ENCODE peak calls at places on chromosomes 4 and X, in eight cellular contexts. One of them, this sample, is unnamed.
A peak's percentile ranks its signal among the peaks of the same experiment; 100 is the strongest.

GRCh38 chrX:72539822-72540221 is 32.8 kb downstream of the HDAC8 start:
- DNase-seq in SK-MEL-5: peak; percentile 51
- DNase-seq in left cardiac atrium: no peak
- DNase-seq in COR-L47: no peak
- DNase-seq in Kasumi-1: no peak
- DNase-seq in kidney glomerular epithelial cell: no peak
- DNase-seq in stimulated activated CD4-positive, alpha-beta T cell treated with anti-CD3 and anti-CD28 coated beads, Interleukin-1b, Interleukin-23, amount 100 ng/mL, for 48 hours: no peak
- DNase-seq in NB4: no peak
- DNase-seq in this sample: no peak

GRCh38 chr4:130703211-130703920 is 1607.4 kb downstream of the C4orf33 start:
- DNase-seq in stimulated activated CD4-positive, alpha-beta T cell treated with anti-CD3 and anti-CD28 coated beads, Interleukin-1b, Interleukin-23, amount 100 ng/mL, for 48 hours: no peak
- DNase-seq in kidney glomerular epithelial cell: peak; percentile 45
- DNase-seq in Kasumi-1: no peak
- DNase-seq in NB4: no peak
- DNase-seq in left cardiac atrium: no peak
- DNase-seq in SK-MEL-5: no peak
- DNase-seq in COR-L47: no peak
- DNase-seq in this sample: no peak

GRCh38 chr4:7828926-7829325 is 110.7 kb downstream of the AFAP1 start:
- DNase-seq in COR-L47: no peak
- DNase-seq in left cardiac atrium: no peak
- DNase-seq in stimulated activated CD4-positive, alpha-beta T cell treated with anti-CD3 and anti-CD28 coated beads, Interleukin-1b, Interleukin-23, amount 100 ng/mL, for 48 hours: no peak
- DNase-seq in Kasumi-1: no peak
- DNase-seq in NB4: peak; percentile 19
- DNase-seq in SK-MEL-5: no peak
- DNase-seq in kidney glomerular epithelial cell: peak; percentile 59
- DNase-seq in this sample: no peak

GRCh38 chr4:27702710-27703431 is 842.2 kb downstream of the STIM2 start:
- DNase-seq in COR-L47: peak; percentile 75
- DNase-seq in stimulated activated CD4-positive, alpha-beta T cell treated with anti-CD3 and anti-CD28 coated beads, Interleukin-1b, Interleukin-23, amount 100 ng/mL, for 48 hours: no peak
- DNase-seq in Kasumi-1: peak; percentile 1
- DNase-seq in left cardiac atrium: no peak
- DNase-seq in NB4: peak; percentile 16
- DNase-seq in SK-MEL-5: peak; percentile 5
- DNase-seq in kidney glomerular epithelial cell: no peak
- DNase-seq in this sample: peak; percentile 28

GRCh38 chrX:66632473-66632872 is 6.4 kb downstream of the EDA2R start:
- DNase-seq in NB4: no peak
- DNase-seq in COR-L47: no peak
- DNase-seq in Kasumi-1: no peak
- DNase-seq in stimulated activated CD4-positive, alpha-beta T cell treated with anti-CD3 and anti-CD28 coated beads, Interleukin-1b, Interleukin-23, amount 100 ng/mL, for 48 hours: no peak
- DNase-seq in left cardiac atrium: no peak
- DNase-seq in kidney glomerular epithelial cell: peak; percentile 18
- DNase-seq in SK-MEL-5: no peak
- DNase-seq in this sample: no peak

GRCh38 chr4:108449139-108449538 is 171.2 kb upstream of the RPL34 start:
- DNase-seq in kidney glomerular epithelial cell: no peak
- DNase-seq in stimulated activated CD4-positive, alpha-beta T cell treated with anti-CD3 and anti-CD28 coated beads, Interleukin-1b, Interleukin-23, amount 100 ng/mL, for 48 hours: no peak
- DNase-seq in COR-L47: no peak
- DNase-seq in Kasumi-1: peak; percentile 25
- DNase-seq in SK-MEL-5: no peak
- DNase-seq in NB4: no peak
- DNase-seq in left cardiac atrium: no peak
- DNase-seq in this sample: no peak

GRCh38 chrX:149092179-149092578 is 412.9 kb downstream of the IDS start:
- DNase-seq in COR-L47: no peak
- DNase-seq in NB4: no peak
- DNase-seq in SK-MEL-5: no peak
- DNase-seq in Kasumi-1: no peak
- DNase-seq in stimulated activated CD4-positive, alpha-beta T cell treated with anti-CD3 and anti-CD28 coated beads, Interleukin-1b, Interleukin-23, amount 100 ng/mL, for 48 hours: no peak
- DNase-seq in kidney glomerular epithelial cell: no peak
- DNase-seq in left cardiac atrium: no peak
- DNase-seq in this sample: no peak

GRCh38 chr4:8346838-8347605 is 77.5 kb downstream of the HTRA3 start:
- DNase-seq in left cardiac atrium: no peak
- DNase-seq in SK-MEL-5: no peak
- DNase-seq in COR-L47: no peak
- DNase-seq in Kasumi-1: no peak
- DNase-seq in kidney glomerular epithelial cell: no peak
- DNase-seq in stimulated activated CD4-positive, alpha-beta T cell treated with anti-CD3 and anti-CD28 coated beads, Interleukin-1b, Interleukin-23, amount 100 ng/mL, for 48 hours: no peak
- DNase-seq in NB4: no peak
- DNase-seq in this sample: no peak

GRCh38 chrX:107483976-107484726 is 34.7 kb downstream of the FRMPD3 start:
- DNase-seq in stimulated activated CD4-positive, alpha-beta T cell treated with anti-CD3 and anti-CD28 coated beads, Interleukin-1b, Interleukin-23, amount 100 ng/mL, for 48 hours: no peak
- DNase-seq in kidney glomerular epithelial cell: no peak
- DNase-seq in COR-L47: no peak
- DNase-seq in SK-MEL-5: peak; percentile 26
- DNase-seq in NB4: peak; percentile 15
- DNase-seq in left cardiac atrium: peak; percentile 26
- DNase-seq in Kasumi-1: no peak
- DNase-seq in this sample: peak; percentile 72

GRCh38 chr4:96649536-96649935 is 809.6 kb downstream of the PDHA2 start:
- DNase-seq in NB4: peak; percentile 17
- DNase-seq in Kasumi-1: peak; percentile 42
- DNase-seq in SK-MEL-5: no peak
- DNase-seq in kidney glomerular epithelial cell: peak; percentile 15
- DNase-seq in stimulated activated CD4-positive, alpha-beta T cell treated with anti-CD3 and anti-CD28 coated beads, Interleukin-1b, Interleukin-23, amount 100 ng/mL, for 48 hours: no peak
- DNase-seq in left cardiac atrium: no peak
- DNase-seq in COR-L47: no peak
- DNase-seq in this sample: no peak

GRCh38 chr4:184282895-184283654 is 65.4 kb upstream of the ENPP6 start:
- DNase-seq in NB4: no peak
- DNase-seq in stimulated activated CD4-positive, alpha-beta T cell treated with anti-CD3 and anti-CD28 coated beads, Interleukin-1b, Interleukin-23, amount 100 ng/mL, for 48 hours: peak; percentile 55
- DNase-seq in left cardiac atrium: no peak
- DNase-seq in SK-MEL-5: no peak
- DNase-seq in Kasumi-1: no peak
- DNase-seq in kidney glomerular epithelial cell: no peak
- DNase-seq in COR-L47: no peak
- DNase-seq in this sample: no peak

GRCh38 chrX:129654652-129655546 is at the start of gene APLN:
- DNase-seq in Kasumi-1: no peak
- DNase-seq in SK-MEL-5: no peak
- DNase-seq in kidney glomerular epithelial cell: no peak
- DNase-seq in COR-L47: peak; percentile 41
- DNase-seq in left cardiac atrium: peak; percentile 52
- DNase-seq in NB4: peak; percentile 70
- DNase-seq in stimulated activated CD4-positive, alpha-beta T cell treated with anti-CD3 and anti-CD28 coated beads, Interleukin-1b, Interleukin-23, amount 100 ng/mL, for 48 hours: no peak
- DNase-seq in this sample: peak; percentile 12

GRCh38 chrX:128800138-128800537 is 723.2 kb downstream of the SMARCA1 start:
- DNase-seq in stimulated activated CD4-positive, alpha-beta T cell treated with anti-CD3 and anti-CD28 coated beads, Interleukin-1b, Interleukin-23, amount 100 ng/mL, for 48 hours: no peak
- DNase-seq in NB4: peak; percentile 8
- DNase-seq in COR-L47: no peak
- DNase-seq in SK-MEL-5: peak; percentile 21
- DNase-seq in kidney glomerular epithelial cell: no peak
- DNase-seq in left cardiac atrium: no peak
- DNase-seq in Kasumi-1: no peak
- DNase-seq in this sample: peak; percentile 49

GRCh38 chr4:110902500-110902899 is 279.6 kb upstream of the PITX2 start:
- DNase-seq in NB4: no peak
- DNase-seq in left cardiac atrium: no peak
- DNase-seq in kidney glomerular epithelial cell: no peak
- DNase-seq in COR-L47: no peak
- DNase-seq in stimulated activated CD4-positive, alpha-beta T cell treated with anti-CD3 and anti-CD28 coated beads, Interleukin-1b, Interleukin-23, amount 100 ng/mL, for 48 hours: no peak
- DNase-seq in SK-MEL-5: no peak
- DNase-seq in Kasumi-1: no peak
- DNase-seq in this sample: no peak

GRCh38 chrX:106247162-106247561 is 79.1 kb downstream of the PWWP3B start:
- DNase-seq in Kasumi-1: no peak
- DNase-seq in stimulated activated CD4-positive, alpha-beta T cell treated with anti-CD3 and anti-CD28 coated beads, Interleukin-1b, Interleukin-23, amount 100 ng/mL, for 48 hours: no peak
- DNase-seq in SK-MEL-5: no peak
- DNase-seq in COR-L47: no peak
- DNase-seq in NB4: no peak
- DNase-seq in kidney glomerular epithelial cell: peak; percentile 7
- DNase-seq in left cardiac atrium: no peak
- DNase-seq in this sample: no peak

GRCh38 chrX:6041630-6042029 is 187.0 kb downstream of the NLGN4X start:
- DNase-seq in kidney glomerular epithelial cell: no peak
- DNase-seq in SK-MEL-5: no peak
- DNase-seq in COR-L47: no peak
- DNase-seq in stimulated activated CD4-positive, alpha-beta T cell treated with anti-CD3 and anti-CD28 coated beads, Interleukin-1b, Interleukin-23, amount 100 ng/mL, for 48 hours: no peak
- DNase-seq in left cardiac atrium: no peak
- DNase-seq in Kasumi-1: no peak
- DNase-seq in NB4: no peak
- DNase-seq in this sample: peak; percentile 64

GRCh38 chrX:78979789-78980464 is 34.7 kb downstream of the P2RY10 start:
- DNase-seq in NB4: no peak
- DNase-seq in left cardiac atrium: no peak
- DNase-seq in kidney glomerular epithelial cell: no peak
- DNase-seq in Kasumi-1: peak; percentile 25
- DNase-seq in COR-L47: no peak
- DNase-seq in SK-MEL-5: no peak
- DNase-seq in stimulated activated CD4-positive, alpha-beta T cell treated with anti-CD3 and anti-CD28 coated beads, Interleukin-1b, Interleukin-23, amount 100 ng/mL, for 48 hours: no peak
- DNase-seq in this sample: no peak

GRCh38 chr4:152705918-152706317 is 26.1 kb upstream of the TMEM154 start:
- DNase-seq in stimulated activated CD4-positive, alpha-beta T cell treated with anti-CD3 and anti-CD28 coated beads, Interleukin-1b, Interleukin-23, amount 100 ng/mL, for 48 hours: no peak
- DNase-seq in kidney glomerular epithelial cell: no peak
- DNase-seq in left cardiac atrium: no peak
- DNase-seq in COR-L47: no peak
- DNase-seq in Kasumi-1: no peak
- DNase-seq in SK-MEL-5: no peak
- DNase-seq in NB4: no peak
- DNase-seq in this sample: no peak

GRCh38 chr4:139556071-139556734 is at the start of gene SETD7:
- DNase-seq in SK-MEL-5: peak; percentile 58
- DNase-seq in COR-L47: peak; percentile 76
- DNase-seq in Kasumi-1: peak; percentile 89
- DNase-seq in stimulated activated CD4-positive, alpha-beta T cell treated with anti-CD3 and anti-CD28 coated beads, Interleukin-1b, Interleukin-23, amount 100 ng/mL, for 48 hours: peak; percentile 71
- DNase-seq in left cardiac atrium: peak; percentile 85
- DNase-seq in kidney glomerular epithelial cell: peak; percentile 76
- DNase-seq in NB4: peak; percentile 77
- DNase-seq in this sample: peak; percentile 86

GRCh38 chr4:55017406-55017805 is 108.0 kb downstream of the KDR start:
- DNase-seq in stimulated activated CD4-positive, alpha-beta T cell treated with anti-CD3 and anti-CD28 coated beads, Interleukin-1b, Interleukin-23, amount 100 ng/mL, for 48 hours: no peak
- DNase-seq in Kasumi-1: no peak
- DNase-seq in NB4: no peak
- DNase-seq in COR-L47: no peak
- DNase-seq in SK-MEL-5: no peak
- DNase-seq in left cardiac atrium: no peak
- DNase-seq in kidney glomerular epithelial cell: no peak
- DNase-seq in this sample: no peak

GRCh38 chrX:103170216-103170615 is 44.7 kb upstream of the BEX4 start:
- DNase-seq in stimulated activated CD4-positive, alpha-beta T cell treated with anti-CD3 and anti-CD28 coated beads, Interleukin-1b, Interleukin-23, amount 100 ng/mL, for 48 hours: no peak
- DNase-seq in SK-MEL-5: no peak
- DNase-seq in Kasumi-1: no peak
- DNase-seq in NB4: peak; percentile 10
- DNase-seq in left cardiac atrium: no peak
- DNase-seq in kidney glomerular epithelial cell: no peak
- DNase-seq in COR-L47: no peak
- DNase-seq in this sample: no peak

GRCh38 chr4:2832309-2832980 is 11.2 kb upstream of the ADD1 start:
- DNase-seq in Kasumi-1: no peak
- DNase-seq in stimulated activated CD4-positive, alpha-beta T cell treated with anti-CD3 and anti-CD28 coated beads, Interleukin-1b, Interleukin-23, amount 100 ng/mL, for 48 hours: no peak
- DNase-seq in SK-MEL-5: no peak
- DNase-seq in NB4: no peak
- DNase-seq in kidney glomerular epithelial cell: no peak
- DNase-seq in COR-L47: no peak
- DNase-seq in left cardiac atrium: no peak
- DNase-seq in this sample: no peak

GRCh38 chr4:128228778-128229457 is 58.7 kb downstream of the PGRMC2 start:
- DNase-seq in stimulated activated CD4-positive, alpha-beta T cell treated with anti-CD3 and anti-CD28 coated beads, Interleukin-1b, Interleukin-23, amount 100 ng/mL, for 48 hours: no peak
- DNase-seq in left cardiac atrium: no peak
- DNase-seq in NB4: no peak
- DNase-seq in SK-MEL-5: no peak
- DNase-seq in kidney glomerular epithelial cell: peak; percentile 20
- DNase-seq in Kasumi-1: no peak
- DNase-seq in COR-L47: no peak
- DNase-seq in this sample: peak; percentile 19

GRCh38 chr4:143240920-143241319 is 56.2 kb downstream of the USP38 start:
- DNase-seq in NB4: no peak
- DNase-seq in SK-MEL-5: no peak
- DNase-seq in stimulated activated CD4-positive, alpha-beta T cell treated with anti-CD3 and anti-CD28 coated beads, Interleukin-1b, Interleukin-23, amount 100 ng/mL, for 48 hours: no peak
- DNase-seq in COR-L47: no peak
- DNase-seq in Kasumi-1: no peak
- DNase-seq in kidney glomerular epithelial cell: no peak
- DNase-seq in left cardiac atrium: no peak
- DNase-seq in this sample: no peak

GRCh38 chrX:154399527-154400368 is 1.6 kb downstream of the RPL10 start:
- DNase-seq in kidney glomerular epithelial cell: no peak
- DNase-seq in stimulated activated CD4-positive, alpha-beta T cell treated with anti-CD3 and anti-CD28 coated beads, Interleukin-1b, Interleukin-23, amount 100 ng/mL, for 48 hours: peak; percentile 37
- DNase-seq in left cardiac atrium: no peak
- DNase-seq in COR-L47: no peak
- DNase-seq in Kasumi-1: no peak
- DNase-seq in SK-MEL-5: no peak
- DNase-seq in NB4: no peak
- DNase-seq in this sample: no peak

GRCh38 chr4:78267790-78268189 is 210.7 kb downstream of the FRAS1 start:
- DNase-seq in COR-L47: no peak
- DNase-seq in left cardiac atrium: no peak
- DNase-seq in SK-MEL-5: peak; percentile 12
- DNase-seq in stimulated activated CD4-positive, alpha-beta T cell treated with anti-CD3 and anti-CD28 coated beads, Interleukin-1b, Interleukin-23, amount 100 ng/mL, for 48 hours: no peak
- DNase-seq in Kasumi-1: no peak
- DNase-seq in kidney glomerular epithelial cell: no peak
- DNase-seq in NB4: no peak
- DNase-seq in this sample: no peak

GRCh38 chr4:111362891-111363290 is 740.0 kb upstream of the PITX2 start:
- DNase-seq in left cardiac atrium: peak; percentile 24
- DNase-seq in COR-L47: peak; percentile 24
- DNase-seq in SK-MEL-5: peak; percentile 33
- DNase-seq in kidney glomerular epithelial cell: no peak
- DNase-seq in Kasumi-1: no peak
- DNase-seq in NB4: no peak
- DNase-seq in stimulated activated CD4-positive, alpha-beta T cell treated with anti-CD3 and anti-CD28 coated beads, Interleukin-1b, Interleukin-23, amount 100 ng/mL, for 48 hours: no peak
- DNase-seq in this sample: peak; percentile 15

GRCh38 chrX:31021537-31021936 is 50.3 kb downstream of the FTHL17 start:
- DNase-seq in NB4: no peak
- DNase-seq in SK-MEL-5: no peak
- DNase-seq in left cardiac atrium: no peak
- DNase-seq in stimulated activated CD4-positive, alpha-beta T cell treated with anti-CD3 and anti-CD28 coated beads, Interleukin-1b, Interleukin-23, amount 100 ng/mL, for 48 hours: no peak
- DNase-seq in COR-L47: peak; percentile 66
- DNase-seq in kidney glomerular epithelial cell: no peak
- DNase-seq in Kasumi-1: no peak
- DNase-seq in this sample: peak; percentile 92

GRCh38 chrX:155148724-155149537 is 67.3 kb upstream of the VBP1 start:
- DNase-seq in NB4: peak; percentile 43
- DNase-seq in left cardiac atrium: no peak
- DNase-seq in SK-MEL-5: peak; percentile 59
- DNase-seq in COR-L47: no peak
- DNase-seq in Kasumi-1: peak; percentile 34
- DNase-seq in kidney glomerular epithelial cell: no peak
- DNase-seq in stimulated activated CD4-positive, alpha-beta T cell treated with anti-CD3 and anti-CD28 coated beads, Interleukin-1b, Interleukin-23, amount 100 ng/mL, for 48 hours: peak; percentile 3
- DNase-seq in this sample: peak; percentile 31

GRCh38 chrX:119677654-119677981 is 15.3 kb downstream of the SEPTIN6 start:
- DNase-seq in NB4: no peak
- DNase-seq in left cardiac atrium: no peak
- DNase-seq in kidney glomerular epithelial cell: no peak
- DNase-seq in Kasumi-1: no peak
- DNase-seq in stimulated activated CD4-positive, alpha-beta T cell treated with anti-CD3 and anti-CD28 coated beads, Interleukin-1b, Interleukin-23, amount 100 ng/mL, for 48 hours: no peak
- DNase-seq in SK-MEL-5: no peak
- DNase-seq in COR-L47: no peak
- DNase-seq in this sample: no peak

GRCh38 chrX:15468036-15468435 is 25.1 kb downstream of the PIR start:
- DNase-seq in kidney glomerular epithelial cell: no peak
- DNase-seq in stimulated activated CD4-positive, alpha-beta T cell treated with anti-CD3 and anti-CD28 coated beads, Interleukin-1b, Interleukin-23, amount 100 ng/mL, for 48 hours: no peak
- DNase-seq in NB4: peak; percentile 46
- DNase-seq in left cardiac atrium: no peak
- DNase-seq in COR-L47: peak; percentile 21
- DNase-seq in Kasumi-1: peak; percentile 48
- DNase-seq in SK-MEL-5: no peak
- DNase-seq in this sample: peak; percentile 90

GRCh38 chrX:110992611-110993010 is 103.4 kb upstream of the PAK3 start:
- DNase-seq in kidney glomerular epithelial cell: peak; percentile 4
- DNase-seq in SK-MEL-5: peak; percentile 41
- DNase-seq in stimulated activated CD4-positive, alpha-beta T cell treated with anti-CD3 and anti-CD28 coated beads, Interleukin-1b, Interleukin-23, amount 100 ng/mL, for 48 hours: no peak
- DNase-seq in left cardiac atrium: no peak
- DNase-seq in NB4: peak; percentile 30
- DNase-seq in COR-L47: no peak
- DNase-seq in Kasumi-1: peak; percentile 10
- DNase-seq in this sample: peak; percentile 19

GRCh38 chr4:93710101-93710846 is 118.3 kb upstream of the ATOH1 start:
- DNase-seq in SK-MEL-5: peak; percentile 71
- DNase-seq in kidney glomerular epithelial cell: no peak
- DNase-seq in NB4: peak; percentile 8
- DNase-seq in COR-L47: peak; percentile 3
- DNase-seq in Kasumi-1: no peak
- DNase-seq in stimulated activated CD4-positive, alpha-beta T cell treated with anti-CD3 and anti-CD28 coated beads, Interleukin-1b, Interleukin-23, amount 100 ng/mL, for 48 hours: no peak
- DNase-seq in left cardiac atrium: no peak
- DNase-seq in this sample: peak; percentile 29

GRCh38 chrX:25019707-25020390 is 4.1 kb upstream of the ARX start:
- DNase-seq in kidney glomerular epithelial cell: no peak
- DNase-seq in COR-L47: no peak
- DNase-seq in stimulated activated CD4-positive, alpha-beta T cell treated with anti-CD3 and anti-CD28 coated beads, Interleukin-1b, Interleukin-23, amount 100 ng/mL, for 48 hours: no peak
- DNase-seq in NB4: no peak
- DNase-seq in left cardiac atrium: no peak
- DNase-seq in SK-MEL-5: peak; percentile 28
- DNase-seq in Kasumi-1: no peak
- DNase-seq in this sample: no peak

This sample was measured in A673.